ENCODE peak calls at places on chromosomes 1 and 21, in ten cellular contexts. One of them, this sample, is unnamed.

GRCh38 chr1:180898441-180899219 is 14.1 kb upstream of the KIAA1614 start:
- DNase-seq in NCI-H1436 treated with DMSO at 0.1 percent for 48 hours: no peak
- DNase-seq in fibroblast of the aortic adventitia: peak; percentile 44
- DNase-seq in heart left ventricle: no peak
- DNase-seq in GM23248: peak; percentile 41
- DNase-seq in GM20000: no peak
- DNase-seq in transverse colon: no peak
- DNase-seq in amygdala: no peak
- DNase-seq in NCI-H2029: no peak
- DNase-seq in MM.1S: no peak
- DNase-seq in this sample: no peak

GRCh38 chr1:183180634-183181056 is 5.4 kb upstream of the LAMC2 start:
- DNase-seq in amygdala: no peak
- DNase-seq in GM23248: peak; percentile 91
- DNase-seq in fibroblast of the aortic adventitia: peak; percentile 95
- DNase-seq in heart left ventricle: peak; percentile 61
- DNase-seq in MM.1S: no peak
- DNase-seq in transverse colon: peak; percentile 18
- DNase-seq in GM20000: peak; percentile 70
- DNase-seq in NCI-H2029: no peak
- DNase-seq in NCI-H1436 treated with DMSO at 0.1 percent for 48 hours: no peak
- DNase-seq in this sample: no peak

GRCh38 chr1:17507916-17508315 is 31.6 kb upstream of the ARHGEF10L start:
- DNase-seq in NCI-H2029: no peak
- DNase-seq in amygdala: no peak
- DNase-seq in heart left ventricle: no peak
- DNase-seq in GM20000: no peak
- DNase-seq in transverse colon: peak; percentile 39
- DNase-seq in fibroblast of the aortic adventitia: no peak
- DNase-seq in MM.1S: no peak
- DNase-seq in GM23248: peak; percentile 21
- DNase-seq in NCI-H1436 treated with DMSO at 0.1 percent for 48 hours: no peak
- DNase-seq in this sample: no peak

GRCh38 chr1:193537266-193538003 is 351.0 kb upstream of the B3GALT2 start:
- DNase-seq in transverse colon: peak; percentile 54
- DNase-seq in NCI-H1436 treated with DMSO at 0.1 percent for 48 hours: no peak
- DNase-seq in fibroblast of the aortic adventitia: no peak
- DNase-seq in MM.1S: peak; percentile 95
- DNase-seq in amygdala: no peak
- DNase-seq in NCI-H2029: no peak
- DNase-seq in heart left ventricle: no peak
- DNase-seq in GM20000: peak; percentile 53
- DNase-seq in GM23248: no peak
- DNase-seq in this sample: no peak

GRCh38 chr1:46550751-46551231 is 656 bp downstream of the KNCN start:
- DNase-seq in GM23248: no peak
- DNase-seq in amygdala: no peak
- DNase-seq in fibroblast of the aortic adventitia: no peak
- DNase-seq in heart left ventricle: no peak
- DNase-seq in transverse colon: peak; percentile 29
- DNase-seq in MM.1S: no peak
- DNase-seq in NCI-H1436 treated with DMSO at 0.1 percent for 48 hours: no peak
- DNase-seq in GM20000: no peak
- DNase-seq in NCI-H2029: no peak
- DNase-seq in this sample: no peak

GRCh38 chr1:1921901-1922753 is 3.0 kb upstream of the TMEM52 start:
- DNase-seq in fibroblast of the aortic adventitia: no peak
- DNase-seq in heart left ventricle: peak; percentile 29
- DNase-seq in transverse colon: peak; percentile 8
- DNase-seq in amygdala: no peak
- DNase-seq in GM20000: no peak
- DNase-seq in NCI-H1436 treated with DMSO at 0.1 percent for 48 hours: no peak
- DNase-seq in MM.1S: peak; percentile 4
- DNase-seq in NCI-H2029: no peak
- DNase-seq in GM23248: no peak
- DNase-seq in this sample: peak; percentile 38

GRCh38 chr1:29579821-29580425 is 343.6 kb downstream of the PTPRU start:
- DNase-seq in NCI-H1436 treated with DMSO at 0.1 percent for 48 hours: no peak
- DNase-seq in MM.1S: no peak
- DNase-seq in fibroblast of the aortic adventitia: peak; percentile 72
- DNase-seq in NCI-H2029: no peak
- DNase-seq in GM23248: peak; percentile 86
- DNase-seq in GM20000: no peak
- DNase-seq in heart left ventricle: no peak
- DNase-seq in amygdala: no peak
- DNase-seq in transverse colon: no peak
- DNase-seq in this sample: no peak

GRCh38 chr1:245860681-245861552 is 646.2 kb downstream of the SMYD3 start:
- DNase-seq in heart left ventricle: no peak
- DNase-seq in MM.1S: no peak
- DNase-seq in NCI-H1436 treated with DMSO at 0.1 percent for 48 hours: no peak
- DNase-seq in amygdala: no peak
- DNase-seq in fibroblast of the aortic adventitia: peak; percentile 99
- DNase-seq in transverse colon: no peak
- DNase-seq in NCI-H2029: no peak
- DNase-seq in GM23248: peak; percentile 74
- DNase-seq in GM20000: no peak
- DNase-seq in this sample: no peak

GRCh38 chr21:36839123-36839522 is 127.3 kb downstream of the HLCS start:
- DNase-seq in NCI-H1436 treated with DMSO at 0.1 percent for 48 hours: no peak
- DNase-seq in GM23248: peak; percentile 64
- DNase-seq in GM20000: no peak
- DNase-seq in heart left ventricle: no peak
- DNase-seq in fibroblast of the aortic adventitia: peak; percentile 42
- DNase-seq in MM.1S: no peak
- DNase-seq in transverse colon: no peak
- DNase-seq in amygdala: no peak
- DNase-seq in NCI-H2029: peak; percentile 51
- DNase-seq in this sample: no peak

GRCh38 chr1:9626201-9626608 is 25.3 kb upstream of the PIK3CD start:
- DNase-seq in fibroblast of the aortic adventitia: no peak
- DNase-seq in NCI-H2029: no peak
- DNase-seq in heart left ventricle: no peak
- DNase-seq in MM.1S: peak; percentile 71
- DNase-seq in transverse colon: no peak
- DNase-seq in GM23248: no peak
- DNase-seq in NCI-H1436 treated with DMSO at 0.1 percent for 48 hours: no peak
- DNase-seq in amygdala: no peak
- DNase-seq in GM20000: peak; percentile 81
- DNase-seq in this sample: no peak

GRCh38 chr1:186925881-186926676 is 97.3 kb downstream of the PLA2G4A start:
- DNase-seq in GM20000: no peak
- DNase-seq in amygdala: no peak
- DNase-seq in NCI-H1436 treated with DMSO at 0.1 percent for 48 hours: no peak
- DNase-seq in transverse colon: no peak
- DNase-seq in MM.1S: no peak
- DNase-seq in GM23248: peak; percentile 23
- DNase-seq in heart left ventricle: no peak
- DNase-seq in NCI-H2029: no peak
- DNase-seq in fibroblast of the aortic adventitia: peak; percentile 79
- DNase-seq in this sample: no peak

GRCh38 chr1:231625975-231626534 is 535 bp upstream of the DISC1 start:
- DNase-seq in heart left ventricle: no peak
- DNase-seq in NCI-H2029: no peak
- DNase-seq in GM23248: no peak
- DNase-seq in fibroblast of the aortic adventitia: no peak
- DNase-seq in transverse colon: no peak
- DNase-seq in MM.1S: peak; percentile 81
- DNase-seq in amygdala: no peak
- DNase-seq in GM20000: peak; percentile 30
- DNase-seq in NCI-H1436 treated with DMSO at 0.1 percent for 48 hours: no peak
- DNase-seq in this sample: no peak

GRCh38 chr1:100391675-100392074 is 39.4 kb downstream of the CDC14A start:
- DNase-seq in GM20000: no peak
- DNase-seq in MM.1S: no peak
- DNase-seq in heart left ventricle: no peak
- DNase-seq in NCI-H1436 treated with DMSO at 0.1 percent for 48 hours: no peak
- DNase-seq in GM23248: no peak
- DNase-seq in amygdala: no peak
- DNase-seq in NCI-H2029: no peak
- DNase-seq in transverse colon: no peak
- DNase-seq in fibroblast of the aortic adventitia: no peak
- DNase-seq in this sample: no peak

GRCh38 chr21:36606292-36606982 is 92.5 kb upstream of the SIM2 start:
- DNase-seq in NCI-H1436 treated with DMSO at 0.1 percent for 48 hours: no peak
- DNase-seq in GM23248: no peak
- DNase-seq in NCI-H2029: no peak
- DNase-seq in heart left ventricle: no peak
- DNase-seq in amygdala: no peak
- DNase-seq in MM.1S: peak; percentile 5
- DNase-seq in GM20000: no peak
- DNase-seq in fibroblast of the aortic adventitia: no peak
- DNase-seq in transverse colon: no peak
- DNase-seq in this sample: no peak

GRCh38 chr1:61853545-61853944 is 111.3 kb downstream of the PATJ start:
- DNase-seq in heart left ventricle: no peak
- DNase-seq in GM23248: peak; percentile 50
- DNase-seq in amygdala: no peak
- DNase-seq in NCI-H2029: no peak
- DNase-seq in fibroblast of the aortic adventitia: peak; percentile 66
- DNase-seq in GM20000: no peak
- DNase-seq in MM.1S: no peak
- DNase-seq in NCI-H1436 treated with DMSO at 0.1 percent for 48 hours: no peak
- DNase-seq in transverse colon: no peak
- DNase-seq in this sample: no peak

GRCh38 chr1:151693057-151693651 is 23.4 kb downstream of the CELF3 start:
- DNase-seq in heart left ventricle: no peak
- DNase-seq in GM23248: peak; percentile 65
- DNase-seq in NCI-H2029: no peak
- DNase-seq in fibroblast of the aortic adventitia: peak; percentile 59
- DNase-seq in GM20000: no peak
- DNase-seq in amygdala: no peak
- DNase-seq in MM.1S: no peak
- DNase-seq in NCI-H1436 treated with DMSO at 0.1 percent for 48 hours: no peak
- DNase-seq in transverse colon: no peak
- DNase-seq in this sample: no peak

GRCh38 chr1:92956254-92956653 is 5.0 kb downstream of the DIPK1A start:
- DNase-seq in heart left ventricle: no peak
- DNase-seq in transverse colon: no peak
- DNase-seq in GM20000: no peak
- DNase-seq in NCI-H1436 treated with DMSO at 0.1 percent for 48 hours: no peak
- DNase-seq in GM23248: no peak
- DNase-seq in amygdala: no peak
- DNase-seq in MM.1S: no peak
- DNase-seq in NCI-H2029: no peak
- DNase-seq in fibroblast of the aortic adventitia: no peak
- DNase-seq in this sample: no peak

GRCh38 chr21:26852422-26852821 is 7.2 kb upstream of the ADAMTS1 start:
- DNase-seq in GM20000: no peak
- DNase-seq in GM23248: no peak
- DNase-seq in MM.1S: no peak
- DNase-seq in amygdala: no peak
- DNase-seq in transverse colon: no peak
- DNase-seq in NCI-H2029: no peak
- DNase-seq in heart left ventricle: no peak
- DNase-seq in fibroblast of the aortic adventitia: no peak
- DNase-seq in NCI-H1436 treated with DMSO at 0.1 percent for 48 hours: no peak
- DNase-seq in this sample: no peak

GRCh38 chr1:233597489-233597901 is 16.4 kb upstream of the KCNK1 start:
- DNase-seq in transverse colon: no peak
- DNase-seq in GM23248: peak; percentile 76
- DNase-seq in GM20000: no peak
- DNase-seq in fibroblast of the aortic adventitia: peak; percentile 61
- DNase-seq in NCI-H2029: no peak
- DNase-seq in heart left ventricle: no peak
- DNase-seq in MM.1S: no peak
- DNase-seq in amygdala: no peak
- DNase-seq in NCI-H1436 treated with DMSO at 0.1 percent for 48 hours: no peak
- DNase-seq in this sample: no peak

GRCh38 chr1:229841230-229841629 is 215.2 kb downstream of the URB2 start:
- DNase-seq in heart left ventricle: no peak
- DNase-seq in MM.1S: no peak
- DNase-seq in amygdala: no peak
- DNase-seq in transverse colon: no peak
- DNase-seq in fibroblast of the aortic adventitia: no peak
- DNase-seq in NCI-H1436 treated with DMSO at 0.1 percent for 48 hours: no peak
- DNase-seq in GM20000: peak; percentile 27
- DNase-seq in GM23248: no peak
- DNase-seq in NCI-H2029: no peak
- DNase-seq in this sample: no peak

GRCh38 chr21:42499430-42500106 is 3.5 kb upstream of the RSPH1 start:
- DNase-seq in NCI-H1436 treated with DMSO at 0.1 percent for 48 hours: no peak
- DNase-seq in heart left ventricle: no peak
- DNase-seq in MM.1S: no peak
- DNase-seq in GM20000: no peak
- DNase-seq in amygdala: no peak
- DNase-seq in fibroblast of the aortic adventitia: no peak
- DNase-seq in GM23248: no peak
- DNase-seq in transverse colon: no peak
- DNase-seq in NCI-H2029: no peak
- DNase-seq in this sample: no peak

GRCh38 chr1:159229486-159229885 is 24.8 kb downstream of the ACKR1 start:
- DNase-seq in NCI-H1436 treated with DMSO at 0.1 percent for 48 hours: no peak
- DNase-seq in GM23248: no peak
- DNase-seq in transverse colon: no peak
- DNase-seq in amygdala: no peak
- DNase-seq in MM.1S: no peak
- DNase-seq in NCI-H2029: no peak
- DNase-seq in fibroblast of the aortic adventitia: no peak
- DNase-seq in heart left ventricle: no peak
- DNase-seq in GM20000: no peak
- DNase-seq in this sample: no peak

GRCh38 chr1:18781031-18781430 is 78.4 kb downstream of the TAS1R2 start:
- DNase-seq in GM23248: no peak
- DNase-seq in MM.1S: no peak
- DNase-seq in GM20000: no peak
- DNase-seq in amygdala: no peak
- DNase-seq in transverse colon: no peak
- DNase-seq in NCI-H2029: no peak
- DNase-seq in heart left ventricle: no peak
- DNase-seq in NCI-H1436 treated with DMSO at 0.1 percent for 48 hours: no peak
- DNase-seq in fibroblast of the aortic adventitia: no peak
- DNase-seq in this sample: no peak

GRCh38 chr1:102120910-102121309 is 124.2 kb upstream of the OLFM3 start:
- DNase-seq in NCI-H2029: no peak
- DNase-seq in GM23248: no peak
- DNase-seq in heart left ventricle: no peak
- DNase-seq in transverse colon: no peak
- DNase-seq in GM20000: no peak
- DNase-seq in amygdala: no peak
- DNase-seq in MM.1S: no peak
- DNase-seq in fibroblast of the aortic adventitia: no peak
- DNase-seq in NCI-H1436 treated with DMSO at 0.1 percent for 48 hours: no peak
- DNase-seq in this sample: no peak

GRCh38 chr1:24683713-24684162 is 40.6 kb downstream of the SRRM1 start:
- DNase-seq in fibroblast of the aortic adventitia: peak; percentile 97
- DNase-seq in MM.1S: no peak
- DNase-seq in transverse colon: no peak
- DNase-seq in amygdala: no peak
- DNase-seq in GM23248: peak; percentile 95
- DNase-seq in NCI-H1436 treated with DMSO at 0.1 percent for 48 hours: no peak
- DNase-seq in GM20000: no peak
- DNase-seq in heart left ventricle: no peak
- DNase-seq in NCI-H2029: no peak
- DNase-seq in this sample: no peak

GRCh38 chr1:96365596-96365995 is 356.0 kb upstream of the PTBP2 start:
- DNase-seq in GM23248: peak; percentile 24
- DNase-seq in NCI-H1436 treated with DMSO at 0.1 percent for 48 hours: no peak
- DNase-seq in fibroblast of the aortic adventitia: peak; percentile 26
- DNase-seq in amygdala: no peak
- DNase-seq in transverse colon: no peak
- DNase-seq in GM20000: no peak
- DNase-seq in NCI-H2029: no peak
- DNase-seq in MM.1S: no peak
- DNase-seq in heart left ventricle: no peak
- DNase-seq in this sample: no peak

GRCh38 chr1:115041654-115042053 is 12.0 kb downstream of the TSHB start:
- DNase-seq in transverse colon: no peak
- DNase-seq in fibroblast of the aortic adventitia: peak; percentile 13
- DNase-seq in MM.1S: no peak
- DNase-seq in GM23248: peak; percentile 42
- DNase-seq in amygdala: no peak
- DNase-seq in NCI-H1436 treated with DMSO at 0.1 percent for 48 hours: no peak
- DNase-seq in GM20000: no peak
- DNase-seq in NCI-H2029: no peak
- DNase-seq in heart left ventricle: no peak
- DNase-seq in this sample: no peak

GRCh38 chr1:9047019-9047418 is 20.8 kb upstream of the SLC2A7 start:
- DNase-seq in fibroblast of the aortic adventitia: no peak
- DNase-seq in NCI-H2029: no peak
- DNase-seq in transverse colon: no peak
- DNase-seq in amygdala: no peak
- DNase-seq in NCI-H1436 treated with DMSO at 0.1 percent for 48 hours: no peak
- DNase-seq in MM.1S: peak; percentile 73
- DNase-seq in GM23248: no peak
- DNase-seq in heart left ventricle: no peak
- DNase-seq in GM20000: no peak
- DNase-seq in this sample: no peak

This sample was measured in ovary.